ENCODE peak calls at places on chromosomes 6 and 20, in seven cellular contexts. X, S, T, I, Z, E and K are unnamed samples.

GRCh38 chr6:26053929-26054658 is 33.1 kb upstream of the HFE start:
- DNase-seq in S (no peak), X (no peak), T (no peak), Z (no peak), E (no peak), I (no peak), K (no peak)

GRCh38 chr20:49448917-49449316 is 33.6 kb downstream of the KCNB1 start:
- DNase-seq in Z (no peak), X (no peak), E (no peak), T (no peak), S (no peak), I (no peak), K (no peak)

GRCh38 chr6:166418691-166419143 is 36.0 kb upstream of the MPC1 start:
- DNase-seq in I (no peak), S (no peak), Z (no peak), T (no peak), E (no peak), X (no peak), K (no peak)

GRCh38 chr6:43763133-43763797 is 6.7 kb upstream of the VEGFA start:
- DNase-seq in E (no peak), S (no peak), X (no peak), I (no peak), T (no peak), Z (no peak), K (no peak)

GRCh38 chr6:133892444-133893323 is 3.8 kb downstream of the TCF21 start:
- DNase-seq in E (no peak), T (peak), S (no peak), I (no peak), Z (no peak), X (no peak), K (peak)

GRCh38 chr6:53894086-53894485 is 99.3 kb downstream of the LRRC1 start:
- DNase-seq in E (peak), S (no peak), T (no peak), X (no peak), I (no peak), Z (no peak), K (no peak)

GRCh38 chr6:35219683-35220326 is 6.0 kb downstream of the SCUBE3 start:
- DNase-seq in Z (no peak), E (no peak), I (no peak), T (no peak), X (no peak), S (no peak), K (no peak)

GRCh38 chr20:50724851-50725721 is 6.3 kb upstream of the PARD6B start:
- DNase-seq in T (peak), Z (no peak), I (no peak), X (no peak), E (peak), S (peak), K (no peak)

GRCh38 chr6:158799051-158799792 is 19.9 kb downstream of the EZR start:
- DNase-seq in T (no peak), I (no peak), X (no peak), E (peak), Z (no peak), S (peak), K (peak)

GRCh38 chr6:127266178-127266891 is at the start of gene RNF146:
- DNase-seq in E (peak), X (peak), Z (peak), S (peak), I (peak), T (peak), K (peak)

GRCh38 chr6:138991206-138991605 is 3.2 kb upstream of the REPS1 start:
- DNase-seq in T (no peak), S (no peak), Z (no peak), X (no peak), I (no peak), E (no peak), K (peak)

GRCh38 chr6:127933852-127934840 is 33.3 kb upstream of the THEMIS start:
- DNase-seq in T (no peak), S (no peak), X (no peak), E (no peak), I (no peak), Z (no peak), K (no peak)

GRCh38 chr6:51678905-51679620 is 408.4 kb downstream of the PKHD1 start:
- DNase-seq in X (no peak), E (no peak), S (no peak), Z (peak), T (no peak), I (no peak), K (no peak)

GRCh38 chr6:72522735-72523141 is 99.1 kb upstream of the KCNQ5 start:
- DNase-seq in T (no peak), X (peak), Z (no peak), S (no peak), E (no peak), I (no peak), K (no peak)

GRCh38 chr6:109428889-109429477 is 11.4 kb downstream of the PPIL6 start:
- DNase-seq in I (no peak), X (no peak), Z (no peak), T (no peak), E (no peak), S (no peak), K (no peak)

GRCh38 chr6:96014846-96015245 is 928 bp upstream of the FUT9 start:
- DNase-seq in Z (no peak), I (no peak), E (no peak), S (no peak), X (no peak), T (no peak), K (no peak)

GRCh38 chr6:109747216-109747615 is 56.1 kb downstream of the FIG4 start:
- DNase-seq in X (no peak), E (no peak), Z (no peak), T (no peak), I (no peak), S (no peak), K (no peak)

GRCh38 chr20:41308726-41309413 is 8.7 kb downstream of the ZHX3 start:
- DNase-seq in T (no peak), Z (no peak), I (no peak), X (no peak), E (no peak), S (no peak), K (no peak)

GRCh38 chr20:32672315-32672981 is 1.3 kb downstream of the C20orf203 start:
- DNase-seq in X (no peak), E (no peak), I (no peak), S (no peak), Z (no peak), T (no peak), K (no peak)

GRCh38 chr20:35561268-35561667 is 19.4 kb downstream of the ERGIC3 start:
- DNase-seq in X (no peak), S (no peak), E (peak), T (no peak), Z (no peak), I (no peak), K (no peak)

GRCh38 chr20:24783631-24784492 is 165.2 kb upstream of the CST7 start:
- DNase-seq in E (peak), S (peak), Z (peak), T (no peak), I (no peak), X (no peak), K (no peak)

GRCh38 chr6:91376686-91377085 is 789.8 kb upstream of the MAP3K7 start:
- DNase-seq in S (peak), T (no peak), X (no peak), E (peak), I (no peak), Z (no peak), K (no peak)

GRCh38 chr6:164063346-164063745 is 648.8 kb downstream of the QKI start:
- DNase-seq in E (no peak), I (no peak), S (no peak), X (no peak), T (no peak), Z (no peak), K (no peak)

GRCh38 chr20:48012401-48012974 is 227.2 kb upstream of the SULF2 start:
- DNase-seq in S (no peak), I (no peak), Z (no peak), E (no peak), T (peak), X (no peak), K (no peak)

GRCh38 chr6:19472168-19472567 is 365.0 kb upstream of the ID4 start:
- DNase-seq in Z (no peak), I (peak), S (no peak), T (no peak), E (no peak), X (no peak), K (no peak)

GRCh38 chr20:38833154-38833856 is 27.8 kb downstream of the PPP1R16B start:
- DNase-seq in Z (no peak), S (no peak), X (no peak), I (no peak), E (no peak), T (no peak), K (no peak)

GRCh38 chr6:166258854-166259276 is 49.3 kb downstream of the PRR18 start:
- DNase-seq in I (peak), T (no peak), Z (no peak), E (peak), S (no peak), X (no peak), K (peak)

GRCh38 chr20:58131111-58131510 is 97.3 kb downstream of the ANKRD60 start:
- DNase-seq in E (no peak), I (peak), S (no peak), T (peak), Z (no peak), X (no peak), K (no peak)

DNA sequence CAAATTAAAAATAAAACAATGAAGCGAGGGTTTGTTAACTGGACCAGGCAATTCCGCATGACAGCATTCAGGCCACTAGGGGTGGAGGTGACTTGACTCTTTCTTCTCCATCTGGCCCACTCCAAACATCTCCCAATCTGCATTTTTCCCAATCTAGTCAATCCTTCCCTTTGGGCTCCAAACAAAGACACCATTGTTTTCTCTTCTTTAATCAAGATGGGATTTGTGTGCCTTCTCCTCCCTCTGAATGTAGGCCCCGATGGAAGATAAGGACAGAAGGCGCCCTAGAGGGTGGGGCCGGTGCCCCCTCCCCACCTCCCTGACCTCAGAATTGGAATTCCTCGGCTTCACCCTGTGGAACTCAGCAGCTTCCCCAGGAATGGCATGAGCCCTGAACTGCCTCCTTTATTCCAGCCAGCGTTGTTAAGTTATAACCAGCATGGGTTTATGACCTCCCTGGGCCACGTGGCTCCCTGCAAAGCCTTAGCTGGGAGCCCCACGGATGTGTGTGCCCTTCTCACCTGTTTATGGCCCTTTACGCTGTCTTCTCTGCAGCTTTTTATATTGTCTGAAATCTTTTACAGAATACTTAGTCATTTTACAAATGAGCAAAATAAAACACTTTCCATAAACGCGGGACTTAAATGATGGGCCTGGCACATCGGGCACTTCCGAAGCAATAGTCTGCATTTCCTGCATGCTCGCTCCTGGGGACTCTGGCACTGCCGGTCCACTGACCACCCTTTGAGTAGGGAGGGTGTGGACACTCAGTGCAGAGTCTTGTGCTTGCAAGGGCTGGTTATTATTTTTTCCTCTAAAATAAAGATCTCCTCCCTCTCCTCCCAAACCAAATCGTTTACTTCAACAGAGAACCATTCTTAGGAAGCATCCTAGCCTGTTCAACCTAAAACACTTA is 24.5 kb downstream of the OVOL2 start:
- DNase-seq in T (no peak), Z (no peak), X (no peak), E (peak), I (no peak), S (no peak), K (no peak)
- H3K4me3 ChIP-seq in T (no peak), Z (no peak), X (no peak), E (no peak), I (no peak), S (no peak), K (no peak)

GRCh38 chr6:122012576-122012975 is 386.9 kb upstream of the HSF2 start:
- DNase-seq in I (no peak), T (no peak), S (no peak), E (no peak), X (no peak), Z (no peak), K (no peak)

GRCh38 chr6:122005661-122006060 is 393.8 kb upstream of the HSF2 start:
- DNase-seq in X (no peak), T (no peak), Z (no peak), E (no peak), I (no peak), S (no peak), K (no peak)

GRCh38 chr6:122007366-122007765 is 392.1 kb upstream of the HSF2 start:
- DNase-seq in I (no peak), T (no peak), X (no peak), E (no peak), Z (no peak), S (no peak), K (no peak)

GRCh38 chr6:122008105-122009100 is 391.0 kb upstream of the HSF2 start:
- DNase-seq in T (no peak), S (no peak), X (no peak), E (no peak), I (no peak), Z (no peak), K (no peak)
- TF ChIP-seq EP300 in T (no peak), S (no peak), X (no peak), E (no peak), I (no peak), Z (no peak), K (no peak)

DNA sequence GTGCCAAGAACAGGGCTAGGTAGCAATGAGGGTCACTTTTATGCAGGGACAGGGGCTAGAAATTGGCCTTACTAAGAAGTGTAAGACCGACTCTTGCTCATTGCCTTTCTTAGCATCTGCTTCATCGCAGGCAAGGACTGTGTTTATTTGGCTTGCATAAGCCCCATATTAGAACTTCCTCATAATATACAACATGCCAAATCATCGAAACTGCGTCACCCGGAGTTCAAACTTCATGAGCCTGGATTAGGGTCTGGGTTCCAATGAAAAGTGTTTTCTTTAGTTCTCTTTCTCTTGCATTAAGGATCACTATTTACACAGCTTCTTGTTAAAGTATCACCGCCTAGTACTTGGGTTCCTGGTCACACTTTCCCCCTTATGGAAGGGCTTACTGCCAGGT is 957 bp upstream of the SMAP1 start:
- DNase-seq in Z (no peak), T (no peak), E (no peak), S (no peak), I (no peak), X (no peak), K (no peak)
- H3K4me3 ChIP-seq in Z (no peak), T (peak), E (no peak), S (peak), I (no peak), X (no peak), K (no peak)

DNA sequence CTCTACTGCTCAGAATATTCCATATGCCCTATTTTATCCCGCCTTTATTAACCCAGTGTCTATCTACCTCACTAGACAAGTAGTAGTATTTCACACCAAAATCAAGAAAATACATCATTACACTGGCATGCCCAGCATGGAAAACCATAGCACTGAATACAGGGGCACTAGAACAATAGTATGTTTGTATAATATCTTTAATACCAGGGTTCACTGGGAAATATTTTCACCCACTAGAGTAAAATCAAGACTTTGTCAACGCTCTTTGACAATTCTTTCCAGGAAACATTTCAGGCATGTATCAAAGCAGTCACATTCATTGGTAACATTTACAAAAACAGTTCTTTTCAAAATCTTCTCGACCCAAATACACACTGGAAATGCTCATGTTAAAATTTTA is 119.3 kb upstream of the BEND6 start:
- DNase-seq in T (no peak), Z (no peak), E (no peak), X (no peak), I (no peak), S (no peak), K (no peak)
- TF ChIP-seq EP300 in T (no peak), Z (no peak), E (no peak), X (no peak), I (no peak), S (no peak), K (no peak)

DNA sequence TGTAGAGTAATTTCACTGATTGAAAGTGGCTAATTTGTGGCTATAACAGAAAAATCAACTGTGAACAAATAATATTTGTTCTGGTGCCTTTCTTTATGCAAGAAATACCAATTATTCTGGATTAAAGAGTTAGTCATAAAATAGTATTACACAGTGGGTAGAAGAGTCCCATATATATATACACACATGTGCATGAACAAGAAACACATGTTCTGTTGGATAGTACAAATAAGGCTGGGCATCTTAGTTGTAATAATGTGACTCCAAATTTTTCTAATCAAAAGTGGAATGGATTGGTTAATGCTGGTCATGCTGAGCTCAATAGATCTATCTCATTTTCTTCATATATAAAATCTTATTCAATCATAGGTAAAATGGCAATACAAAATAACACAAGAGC is 179.4 kb downstream of the OGFRL1 start:
- DNase-seq in S (no peak), I (no peak), T (no peak), X (no peak), E (no peak), Z (no peak), K (no peak)
- H3K4me3 ChIP-seq in S (no peak), I (no peak), T (no peak), X (no peak), E (no peak), Z (no peak), K (no peak)

GRCh38 chr20:62356948-62357667 is 10.0 kb downstream of the LAMA5 start:
- DNase-seq in E (no peak), X (no peak), Z (no peak), I (no peak), S (no peak), T (peak), K (peak)
- TF ChIP-seq EP300 in E (no peak), X (no peak), Z (no peak), I (no peak), S (no peak), T (no peak), K (peak)